ENCODE peak calls at places on chromosomes 16 and 17, in four cellular contexts. L, E, Z and R are unnamed samples.

GRCh38 chr16:8720080-8720966 is 45.9 kb downstream of the ABAT start:
- DNase-seq in Z (no peak), L (peak; percentile 9), E (peak; percentile 80), R (no peak)

GRCh38 chr17:41655611-41656111 is 31.3 kb upstream of the KRT17 start:
- DNase-seq in E (no peak), L (no peak), Z (no peak), R (no peak)

GRCh38 chr16:88083582-88083981 is 132.3 kb downstream of the BANP start:
- DNase-seq in E (no peak), L (no peak), Z (peak; percentile 9), R (no peak)

GRCh38 chr17:29674270-29674669 is 51.6 kb upstream of the CORO6 start:
- DNase-seq in E (no peak), Z (no peak), L (no peak), R (no peak)

GRCh38 chr16:71917900-71918299 is 22.6 kb downstream of the IST1 start:
- DNase-seq in Z (peak; percentile 82), L (peak; percentile 78), E (no peak), R (peak; percentile 72)

GRCh38 chr16:65422934-65423333 is 301.1 kb upstream of the CDH11 start:
- DNase-seq in E (no peak), Z (no peak), L (no peak), R (no peak)

GRCh38 chr16:69688589-69688988 is 37.8 kb downstream of the NQO1 start:
- DNase-seq in Z (no peak), L (no peak), E (no peak), R (no peak)

GRCh38 chr16:11296706-11297491 is 15.8 kb upstream of the PRM1 start:
- DNase-seq in Z (no peak), E (no peak), L (peak; percentile 56), R (peak; percentile 46)

GRCh38 chr17:7133424-7133823 is 18.8 kb upstream of the ASGR2 start:
- DNase-seq in E (peak; percentile 58), Z (no peak), L (no peak), R (no peak)

GRCh38 chr16:82972520-82972919 is 345.8 kb downstream of the CDH13 start:
- DNase-seq in L (no peak), Z (no peak), E (no peak), R (no peak)

GRCh38 chr16:30875881-30876791 is 17.7 kb downstream of the BCL7C start:
- DNase-seq in E (peak; percentile 55), Z (peak; percentile 26), L (peak; percentile 39), R (no peak)

GRCh38 chr17:56633681-56634080 is 40.2 kb downstream of the NOG start:
- DNase-seq in L (no peak), Z (no peak), E (no peak), R (no peak)

GRCh38 chr17:6497496-6498221 is 53.4 kb downstream of the PIMREG start:
- DNase-seq in Z (no peak), L (no peak), E (no peak), R (no peak)

GRCh38 chr17:38745545-38745944 is 2.6 kb downstream of the PCGF2 start:
- DNase-seq in L (no peak), Z (no peak), E (no peak), R (no peak)

GRCh38 chr17:44636562-44636961 is 19.7 kb upstream of the MEIOC start:
- DNase-seq in L (peak; percentile 41), E (peak; percentile 58), Z (peak; percentile 72), R (peak; percentile 27)

GRCh38 chr17:28807925-28808641 is 34.5 kb downstream of the FAM222B start:
- DNase-seq in L (peak; percentile 89), E (no peak), Z (peak; percentile 92), R (peak; percentile 88)

GRCh38 chr16:31274831-31275816 is 15.3 kb downstream of the ITGAM start:
- DNase-seq in E (no peak), L (no peak), Z (no peak), R (no peak)

GRCh38 chr17:60538726-60539125 is 12.7 kb upstream of the APPBP2 start:
- DNase-seq in Z (no peak), L (no peak), E (no peak), R (no peak)

GRCh38 chr16:87569601-87570559 is 32.4 kb upstream of the JPH3 start:
- DNase-seq in Z (no peak), L (no peak), E (peak; percentile 79), R (no peak)

GRCh38 chr16:22685162-22685830 is 128.7 kb upstream of the HS3ST2 start:
- DNase-seq in L (no peak), Z (no peak), E (no peak), R (no peak)

GRCh38 chr16:84312783-84313382 is 18.2 kb downstream of the WFDC1 start:
- DNase-seq in L (no peak), Z (no peak), E (peak; percentile 58), R (no peak)

GRCh38 chr16:81530296-81530721 is 85.7 kb downstream of the CMIP start:
- DNase-seq in Z (no peak), E (no peak), L (peak; percentile 48), R (no peak)

GRCh38 chr16:53817117-53817516 is 113.2 kb downstream of the FTO start:
- DNase-seq in E (no peak), L (peak; percentile 98), Z (peak; percentile 96), R (peak; percentile 98)

GRCh38 chr16:20673882-20674683 is 23.4 kb downstream of the ACSM1 start:
- DNase-seq in E (no peak), L (no peak), Z (no peak), R (no peak)

GRCh38 chr16:86994651-86995171 is 322.5 kb downstream of the C16orf95 start:
- DNase-seq in Z (peak; percentile 97), L (peak; percentile 99), E (no peak), R (peak; percentile 99)

GRCh38 chr16:72271841-72272240 is 99.9 kb upstream of the PMFBP1 start:
- DNase-seq in E (no peak), L (no peak), Z (no peak), R (no peak)

GRCh38 chr16:66660422-66661209 is 35.9 kb downstream of the CMTM4 start:
- DNase-seq in L (peak; percentile 91), E (peak; percentile 72), Z (peak; percentile 84), R (peak; percentile 88)

GRCh38 chr17:73991260-73991659 is 212.2 kb upstream of the RPL38 start:
- DNase-seq in Z (no peak), E (no peak), L (no peak), R (no peak)

GRCh38 chr16:2473999-2474876 is 689 bp upstream of the TBC1D24 start:
- DNase-seq in L (peak; percentile 39), E (peak; percentile 79), Z (peak; percentile 27), R (no peak)

GRCh38 chr16:77336637-77337036 is 98.2 kb downstream of the ADAMTS18 start:
- DNase-seq in E (no peak), Z (no peak), L (no peak), R (no peak)

DNA sequence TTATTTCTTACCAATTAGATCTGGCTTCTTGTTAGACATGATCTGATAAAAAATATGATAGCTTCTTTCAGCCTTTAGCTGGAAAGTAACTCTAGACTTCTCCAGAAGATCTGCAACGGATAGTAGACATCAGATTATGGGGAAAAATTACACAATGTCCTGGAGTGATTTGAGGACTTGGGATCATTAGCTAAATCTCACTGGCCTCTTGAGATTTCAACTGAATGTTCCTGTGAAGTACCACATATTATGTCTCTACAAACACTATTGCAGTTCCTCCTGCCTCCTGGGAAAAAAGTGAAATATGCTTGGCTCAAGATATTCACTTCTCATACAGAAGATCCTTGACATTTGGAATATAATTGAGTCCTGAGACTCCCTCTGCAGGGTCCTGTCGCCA is 5.5 kb downstream of the MYH1 start:
- DNase-seq in L (no peak), Z (no peak), E (no peak), R (no peak)
- H3K27me3 ChIP-seq in L (no peaks in the 10 kb centered on the region), Z (no peaks in the 10 kb centered on the region), E (peaks cover 5% of the 10 kb centered on the region), R (no peaks in the 10 kb centered on the region)

GRCh38 chr17:36183001-36183810 is 6.8 kb upstream of the TBC1D3B start:
- DNase-seq in Z (peak; percentile 54), E (peak; percentile 67), L (peak; percentile 78), R (peak; percentile 66)
- H3K4me3 ChIP-seq in Z (peak overlapping the region; percentile 27), E (peak overlapping the region; percentile 39), L (no peak overlapping the region), R (peak overlapping the region; percentile 65)

DNA sequence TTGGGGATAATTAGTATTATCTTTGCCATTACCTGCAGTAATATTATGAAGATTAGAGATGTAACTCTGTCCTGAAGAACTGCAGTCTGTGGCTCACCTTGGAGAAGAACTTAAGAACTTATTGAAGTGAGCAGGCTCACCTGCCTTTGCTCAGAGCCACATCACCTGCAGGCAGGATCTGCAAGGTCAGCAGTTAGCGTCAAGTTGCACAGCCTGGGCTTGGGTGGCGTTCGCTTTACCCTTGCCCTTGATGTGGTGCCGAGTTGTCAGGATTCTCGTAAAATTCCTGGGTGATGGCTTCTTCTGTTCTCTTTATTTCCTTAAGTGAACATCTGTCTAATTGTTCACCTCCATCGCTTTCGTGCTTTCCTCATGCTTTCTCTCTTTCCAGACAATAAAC is 254.2 kb downstream of the WWOX start:
- DNase-seq in E (no peak), L (no peak), Z (no peak), R (no peak)
- H3K9ac ChIP-seq in E (no peak overlapping the region), L (no peak overlapping the region), Z (no peak overlapping the region), R (no peak overlapping the region)

GRCh38 chr17:49898547-49899490 is 51.0 kb upstream of the TAC4 start:
- DNase-seq in E (no peak), L (no peak), Z (no peak), R (no peak)

GRCh38 chr17:49903523-49903922 is 55.7 kb upstream of the TAC4 start:
- DNase-seq in Z (no peak), E (no peak), L (no peak), R (no peak)

GRCh38 chr17:49899588-49899987 is 51.7 kb upstream of the TAC4 start:
- DNase-seq in E (no peak), L (no peak), Z (no peak), R (no peak)

GRCh38 chr17:49904904-49905303 is 57.0 kb upstream of the TAC4 start:
- DNase-seq in E (no peak), Z (no peak), L (no peak), R (no peak)

DNA sequence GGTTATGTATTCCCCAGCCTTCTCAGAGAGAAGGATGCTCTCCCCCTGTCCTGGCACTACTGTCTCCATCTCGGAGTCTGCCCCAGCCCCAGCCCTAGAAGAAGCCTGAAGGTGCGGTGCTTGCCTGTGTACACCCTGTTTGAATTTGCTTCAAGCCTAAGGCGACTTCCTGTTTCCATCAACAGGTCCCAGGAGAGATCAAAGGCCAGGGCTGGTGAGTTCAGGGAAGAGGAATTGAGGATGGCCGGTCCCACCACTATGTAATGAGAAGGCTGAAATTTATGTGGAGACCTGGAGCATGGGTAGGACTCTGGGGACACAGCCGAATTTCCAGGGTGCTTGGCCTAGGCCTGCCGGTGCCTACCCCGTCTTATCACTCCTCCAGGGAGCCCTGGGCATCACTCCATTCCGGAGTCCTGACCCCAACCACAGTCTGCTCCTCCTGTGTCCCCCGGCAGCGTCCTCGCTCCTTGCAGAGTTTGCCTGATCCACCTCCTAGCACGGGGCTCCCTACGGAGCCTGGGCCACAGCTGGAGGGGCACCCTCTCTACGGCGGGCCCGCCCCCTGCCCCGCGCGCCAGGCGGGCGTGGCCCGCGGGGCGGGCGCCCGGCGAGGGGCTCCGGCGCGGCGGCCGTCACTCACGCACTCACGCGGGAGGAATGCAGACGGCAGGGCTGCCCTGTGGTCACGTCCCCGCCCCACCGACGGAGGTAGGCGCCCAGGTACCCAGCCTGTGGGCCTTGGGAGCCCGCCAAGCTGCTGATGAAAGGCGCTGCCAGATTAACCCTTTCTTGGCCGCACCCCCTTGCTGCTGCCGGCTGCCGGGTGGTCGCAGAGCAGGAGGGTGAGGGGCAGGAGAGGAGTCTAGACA is 53.8 kb upstream of the TAC4 start:
- DNase-seq in L (no peak), Z (no peak), E (peak; percentile 79), R (no peak)
- H3K27me3 ChIP-seq in L (peaks cover 43% of the 10 kb centered on the region), Z (peaks cover 94% of the 10 kb centered on the region), E (peaks cover 96% of the 10 kb centered on the region), R (peaks cover 74% of the 10 kb centered on the region)